ENCODE peak calls at places on chromosome 9, in six cellular contexts. H is HCT116, N is spleen, V is breast epithelium, L is sigmoid colon, F is stomach. E is an unnamed sample.
A peak's percentile ranks its signal among the peaks of the same experiment; 100 is the strongest.

GRCh38 chr9:76562511-76562911 is 103.5 kb downstream of the GCNT1 start:
- DNase-seq in H (no peak), N (no peak), V (no peak), L (no peak), F (no peak), E (no peak)

GRCh38 chr9:78298046-78298511 is 1.2 kb downstream of the PSAT1 start:
- DNase-seq in H (no peak), N (no peak), V (no peak), L (no peak), F (no peak), E (no peak)

GRCh38 chr9:78149738-78150291 is 86.1 kb upstream of the CEP78 start:
- DNase-seq in H (no peak), N (no peak), V (no peak), L (no peak), F (no peak), E (no peak)

GRCh38 chr9:15176821-15177220 is 130.2 kb downstream of the TTC39B start:
- DNase-seq in H (no peak), N (no peak), V (no peak), L (no peak), F (no peak), E (no peak)

GRCh38 chr9:127976498-127976897 is 4.3 kb downstream of the EEIG1 start:
- DNase-seq in H (no peak), N (no peak), V (peak; percentile 72), L (no peak), F (peak; percentile 80), E (no peak)

GRCh38 chr9:77864096-77864889 is 167.3 kb downstream of the GNAQ start:
- DNase-seq in H (no peak), N (no peak), V (no peak), L (no peak), F (no peak), E (no peak)

GRCh38 chr9:134912126-134912840 is 5.4 kb downstream of the FCN1 start:
- DNase-seq in H (no peak), N (no peak), V (no peak), L (no peak), F (no peak), E (peak; percentile 64)

GRCh38 chr9:137943655-137944054 is 66.1 kb downstream of the CACNA1B start:
- DNase-seq in H (no peak), N (no peak), V (no peak), L (no peak), F (no peak), E (no peak)

GRCh38 chr9:13268469-13268868 is 11.0 kb downstream of the MPDZ start:
- DNase-seq in H (no peak), N (no peak), V (no peak), L (no peak), F (no peak), E (no peak)

GRCh38 chr9:121844090-121844489 is 192.7 kb downstream of the DAB2IP start:
- DNase-seq in H (no peak), N (no peak), V (no peak), L (no peak), F (no peak), E (no peak)

GRCh38 chr9:91417602-91418218 is 5.9 kb downstream of the NFIL3 start:
- DNase-seq in H (no peak), N (no peak), V (no peak), L (no peak), F (no peak), E (no peak)

DNA sequence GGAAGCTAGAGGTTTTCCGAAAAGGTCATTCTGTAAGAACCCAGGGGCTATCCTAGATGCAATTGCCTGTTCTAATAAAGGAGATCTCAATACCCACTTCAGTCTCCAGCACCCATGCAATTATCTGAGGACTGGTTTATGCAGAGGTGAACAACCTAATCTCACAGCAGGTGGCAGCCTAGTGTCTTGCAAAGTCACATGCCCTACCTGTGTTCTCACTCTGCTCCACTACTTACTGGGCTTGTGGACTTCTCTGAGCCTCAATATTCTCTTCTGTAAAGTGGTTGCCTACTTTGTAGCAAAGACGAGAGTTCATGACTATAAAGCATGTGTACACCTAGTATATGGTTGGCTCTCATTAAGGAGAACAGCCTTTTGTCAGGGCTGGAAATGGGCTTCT is 21.0 kb upstream of the ALDH1B1 start:
- DNase-seq in H (peak; percentile 41), N (no peak), V (peak; percentile 32), L (no peak), F (peak; percentile 52), E (no peak)
- TF ChIP-seq CTCF in H (peak; percentile 32), N (no peak), V (peak; percentile 29), L (no peak), F (peak; percentile 34), E (peak; percentile 7)

DNA sequence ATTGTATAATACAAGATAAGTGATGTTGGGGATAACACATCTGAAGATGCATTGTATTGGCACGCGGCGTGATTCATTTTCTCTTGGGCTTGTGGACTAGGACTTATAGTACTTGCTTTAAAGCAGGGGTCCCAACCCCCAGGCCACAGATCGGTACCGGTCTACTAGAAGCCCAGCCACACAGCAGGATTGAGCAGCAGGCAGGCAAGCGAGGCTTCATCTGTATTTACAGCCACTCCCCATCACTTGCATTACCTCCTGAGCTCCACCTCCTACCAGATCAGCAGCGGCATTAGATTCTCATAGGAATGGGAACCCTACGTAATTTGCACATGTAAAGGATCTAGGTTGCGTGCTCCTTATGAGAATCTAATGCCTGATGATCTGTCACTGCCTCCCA is 12.9 kb downstream of the MAMDC2 start:
- DNase-seq in H (no peak), N (no peak), V (no peak), L (peak; percentile 62), F (no peak), E (peak; percentile 65)
- H3K4me1 ChIP-seq in H (peaks cover 37% of the 10 kb centered on the region), N (no peaks in the 10 kb centered on the region), V (no peaks in the 10 kb centered on the region), L (peaks cover 90% of the 10 kb centered on the region), F (peaks cover 4% of the 10 kb centered on the region), E (peaks cover 70% of the 10 kb centered on the region)

GRCh38 chr9:124707667-124708066 is 63.4 kb downstream of the NR6A1 start:
- DNase-seq in H (no peak), N (no peak), V (no peak), L (no peak), F (no peak), E (no peak)
- TF ChIP-seq POLR2AphosphoS5 in H (no peak), N (no peak), V (no peak), L (no peak), F (no peak), E (no peak)

GRCh38 chr9:6495484-6495883 is 82.5 kb downstream of the UHRF2 start:
- DNase-seq in H (no peak), N (no peak), V (no peak), L (no peak), F (no peak), E (no peak)

GRCh38 chr9:6502399-6502798 is 89.4 kb downstream of the UHRF2 start:
- DNase-seq in H (no peak), N (no peak), V (no peak), L (no peak), F (no peak), E (no peak)

GRCh38 chr9:6501526-6502210 is 88.7 kb downstream of the UHRF2 start:
- DNase-seq in H (no peak), N (no peak), V (no peak), L (no peak), F (no peak), E (no peak)

DNA sequence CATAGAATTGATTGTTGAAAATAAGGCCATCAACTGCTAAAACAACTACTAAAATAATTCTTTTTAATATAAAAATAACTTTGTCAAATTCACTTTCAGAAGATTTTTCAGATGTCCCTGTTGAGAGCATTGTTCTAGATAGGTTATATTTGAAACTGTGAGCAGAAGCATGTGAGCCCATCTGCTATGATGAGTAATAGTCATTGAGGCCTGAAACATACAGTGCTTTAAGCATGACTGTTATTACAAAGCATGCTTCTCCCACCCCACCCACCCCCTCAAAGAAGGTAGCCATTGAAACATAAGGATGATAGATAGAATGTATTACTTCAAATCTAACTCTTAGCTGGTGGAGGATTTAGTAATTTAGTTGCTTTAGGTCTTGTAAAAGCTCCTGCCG is 86.0 kb downstream of the UHRF2 start:
- DNase-seq in H (no peak), N (no peak), V (no peak), L (no peak), F (no peak), E (no peak)
- TF ChIP-seq CTCF in H (no peak), N (no peak), V (no peak), L (no peak), F (no peak), E (no peak)